ENCODE peak calls at places on chromosomes 13 and 19, in five cellular contexts. K is IMR-90, L is SK-N-SH, I is A549, V is H1. E is an unnamed sample.

GRCh38 chr19:33557720-33558119 is 36.1 kb upstream of the PEPD start:
- DNase-seq in K (no peak), I (no peak), L (no peak), V (no peak), E (no peak)

GRCh38 chr13:94236876-94237275 is 242.6 kb downstream of the DCT start:
- DNase-seq in K (no peak), L (no peak), V (no peak), I (no peak), E (no peak)

GRCh38 chr19:33618884-33619283 is 2.9 kb upstream of the CHST8 start:
- DNase-seq in K (no peak), I (no peak), L (no peak), V (no peak), E (no peak)

GRCh38 chr13:31909889-31910551 is 121.6 kb upstream of the FRY start:
- DNase-seq in I (peak), K (peak), V (no peak), L (peak), E (peak)

GRCh38 chr19:40398417-40399056 is 8.6 kb upstream of the HIPK4 start:
- DNase-seq in V (peak), K (no peak), L (peak), I (peak), E (peak)

GRCh38 chr19:2602391-2603181 is 99.9 kb downstream of the GNG7 start:
- DNase-seq in K (peak), I (no peak), V (peak), L (peak), E (no peak)

GRCh38 chr13:111902726-111903125 is 164.2 kb upstream of the SOX1 start:
- DNase-seq in I (no peak), K (no peak), L (no peak), V (no peak), E (no peak)

GRCh38 chr13:95607363-95607762 is 37.1 kb downstream of the DZIP1 start:
- DNase-seq in I (peak), L (no peak), V (no peak), K (peak), E (no peak)

GRCh38 chr19:8702350-8702749 is 3.8 kb upstream of the ACTL9 start:
- DNase-seq in I (no peak), V (no peak), L (no peak), K (no peak), E (peak)

GRCh38 chr19:55552206-55552605 is 6.9 kb upstream of the SBK3 start:
- DNase-seq in I (no peak), V (no peak), L (no peak), K (no peak), E (no peak)

GRCh38 chr13:41533676-41534075 is 76.3 kb downstream of the RGCC start:
- DNase-seq in V (no peak), L (no peak), I (no peak), K (no peak), E (no peak)

GRCh38 chr19:51729781-51730180 is 6.0 kb upstream of the HAS1 start:
- DNase-seq in L (no peak), V (no peak), I (no peak), K (no peak), E (no peak)

GRCh38 chr19:13493516-13494310 is 12.6 kb downstream of the CACNA1A start:
- DNase-seq in I (no peak), L (no peak), V (no peak), K (peak), E (no peak)

GRCh38 chr19:33134571-33135041 is 2.7 kb downstream of the WDR88 start:
- DNase-seq in I (no peak), K (no peak), V (peak), L (peak), E (peak)

GRCh38 chr13:98570929-98571372 is 6.0 kb downstream of the STK24 start:
- DNase-seq in I (no peak), V (no peak), L (no peak), K (no peak), E (no peak)

GRCh38 chr13:79491715-79492114 is 10.8 kb downstream of the NDFIP2 start:
- DNase-seq in I (peak), V (no peak), L (no peak), K (peak), E (no peak)

GRCh38 chr13:24459234-24459633 is 53.3 kb downstream of the PARP4 start:
- DNase-seq in K (peak), V (no peak), L (no peak), I (no peak), E (no peak)

GRCh38 chr13:94712812-94713555 is 639 bp upstream of the SOX21 start:
- DNase-seq in K (peak), V (peak), L (peak), I (peak), E (no peak)

GRCh38 chr19:47598407-47599349 is 10.3 kb upstream of the BICRA start:
- DNase-seq in K (peak), I (peak), L (no peak), V (peak), E (no peak)

GRCh38 chr19:5342573-5343201 is 2.1 kb upstream of the PTPRS start:
- DNase-seq in V (no peak), I (no peak), K (no peak), L (no peak), E (no peak)

GRCh38 chr19:46271488-46272197 is 25.2 kb upstream of the HIF3A start:
- DNase-seq in I (peak), K (peak), V (no peak), L (no peak), E (no peak)

GRCh38 chr13:40910324-40911050 is 108.6 kb downstream of the ELF1 start:
- DNase-seq in V (no peak), K (peak), L (no peak), I (no peak), E (no peak)

DNA sequence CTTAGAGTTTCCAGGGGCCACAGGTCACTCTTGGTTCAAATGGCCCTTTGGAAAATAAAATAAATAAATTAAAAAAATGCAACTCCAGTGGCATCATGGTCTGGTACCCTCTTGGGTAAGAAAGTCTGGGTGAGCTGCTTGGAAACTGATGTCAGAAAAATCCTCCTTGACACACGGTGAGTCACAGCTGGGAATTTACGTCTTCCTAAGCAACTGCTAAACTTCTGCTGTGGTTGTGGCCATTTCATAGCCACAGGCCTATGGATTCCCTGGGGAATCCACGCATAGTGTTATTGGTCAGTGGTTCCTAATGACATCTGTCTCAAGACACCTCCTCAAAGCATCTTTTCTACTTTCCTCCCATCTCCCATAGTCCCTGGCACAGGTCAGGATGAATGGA is 220.8 kb downstream of the COG6 start:
- DNase-seq in L (no peak), I (peak), K (peak), V (no peak), E (no peak)
- TF ChIP-seq RFX5 in L (no peak), I (no peak), K (no peak), V (no peak), E (no peak)

DNA sequence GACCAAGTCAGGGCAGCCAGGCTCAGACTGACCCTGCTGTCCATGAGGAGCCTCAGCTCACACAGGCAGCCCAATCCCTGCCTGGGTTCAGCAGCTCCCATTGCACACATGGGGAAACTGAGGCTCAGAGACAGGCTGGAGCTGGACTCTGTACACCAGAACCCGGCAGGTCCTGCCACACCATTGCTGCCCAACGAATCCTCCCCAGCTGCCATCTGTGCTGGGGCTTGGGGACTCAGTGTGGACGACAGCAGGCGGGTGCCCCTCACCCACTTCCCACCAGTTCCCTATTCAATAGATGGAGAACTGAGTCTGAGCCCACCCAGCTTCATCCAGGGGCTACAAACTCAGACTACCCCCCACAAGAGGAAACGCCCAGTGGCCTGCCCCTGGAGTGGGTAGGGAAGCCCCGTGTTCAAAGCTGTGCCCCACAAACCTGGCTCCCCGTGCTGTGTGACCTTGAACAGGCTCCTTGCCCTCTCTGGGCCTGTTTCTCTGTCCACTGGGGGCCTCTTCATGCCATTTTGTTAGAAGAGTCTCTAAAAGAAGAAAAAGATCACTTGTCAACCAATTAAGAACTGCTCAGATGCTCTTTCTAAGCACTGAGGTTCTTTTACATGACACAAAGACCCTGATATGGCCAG is 50.8 kb downstream of the AP1M1 start:
- DNase-seq in L (no peak), V (no peak), K (no peak), I (no peak), E (no peak)
- TF ChIP-seq RFX5 in L (no peak), V (no peak), K (no peak), I (no peak), E (no peak)

GRCh38 chr13:109253316-109253715 is 533.1 kb downstream of the IRS2 start:
- DNase-seq in L (no peak), K (no peak), I (no peak), V (no peak), E (no peak)

GRCh38 chr13:109249780-109250528 is 536.4 kb downstream of the IRS2 start:
- DNase-seq in K (no peak), L (no peak), V (no peak), I (no peak), E (no peak)

GRCh38 chr13:109255457-109255856 is 530.9 kb downstream of the IRS2 start:
- DNase-seq in V (no peak), K (no peak), L (no peak), I (no peak), E (no peak)

GRCh38 chr13:109254271-109254670 is 532.1 kb downstream of the IRS2 start:
- DNase-seq in V (no peak), I (no peak), L (no peak), K (no peak), E (no peak)

DNA sequence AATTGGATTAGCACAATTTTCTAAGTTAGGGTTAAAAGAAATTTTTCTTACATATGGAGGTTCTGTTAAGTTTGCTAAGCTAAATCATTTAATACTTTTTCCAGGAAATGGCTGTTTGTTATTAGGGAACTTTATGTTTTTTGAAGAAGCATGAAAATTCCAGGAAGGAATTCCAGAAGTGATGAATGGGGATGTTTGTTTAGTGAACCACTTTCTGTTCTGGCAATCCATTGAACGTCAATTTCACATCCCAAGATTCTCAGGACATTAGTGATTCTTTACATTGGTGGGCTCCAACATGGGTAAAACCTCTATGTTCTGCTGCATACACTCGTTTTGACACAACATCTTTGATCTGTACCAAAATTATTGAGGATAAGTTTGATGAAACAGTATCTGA is 534.4 kb downstream of the IRS2 start:
- DNase-seq in K (no peak), I (no peak), L (no peak), V (no peak), E (no peak)
- TF ChIP-seq RFX5 in K (no peak), I (no peak), L (no peak), V (no peak), E (no peak)

GRCh38 chr19:6431891-6432290 is 1.7 kb downstream of the SLC25A41 start:
- DNase-seq in L (no peak), I (no peak), V (no peak), K (no peak), E (no peak)
- TF ChIP-seq RFX5 in L (no peak), I (no peak), V (no peak), K (no peak), E (no peak)

GRCh38 chr13:76597868-76598267 is 288.3 kb downstream of the KCTD12 start:
- DNase-seq in L (no peak), I (no peak), V (no peak), K (no peak), E (no peak)
- TF ChIP-seq RFX5 in L (no peak), I (no peak), V (no peak), K (no peak), E (no peak)

GRCh38 chr19:11577451-11578341 is at the start of gene ACP5:
- DNase-seq in I (no peak), V (peak), L (peak), K (no peak), E (no peak)
- TF ChIP-seq RFX5 in I (no peak), V (no peak), L (no peak), K (no peak), E (no peak)

DNA sequence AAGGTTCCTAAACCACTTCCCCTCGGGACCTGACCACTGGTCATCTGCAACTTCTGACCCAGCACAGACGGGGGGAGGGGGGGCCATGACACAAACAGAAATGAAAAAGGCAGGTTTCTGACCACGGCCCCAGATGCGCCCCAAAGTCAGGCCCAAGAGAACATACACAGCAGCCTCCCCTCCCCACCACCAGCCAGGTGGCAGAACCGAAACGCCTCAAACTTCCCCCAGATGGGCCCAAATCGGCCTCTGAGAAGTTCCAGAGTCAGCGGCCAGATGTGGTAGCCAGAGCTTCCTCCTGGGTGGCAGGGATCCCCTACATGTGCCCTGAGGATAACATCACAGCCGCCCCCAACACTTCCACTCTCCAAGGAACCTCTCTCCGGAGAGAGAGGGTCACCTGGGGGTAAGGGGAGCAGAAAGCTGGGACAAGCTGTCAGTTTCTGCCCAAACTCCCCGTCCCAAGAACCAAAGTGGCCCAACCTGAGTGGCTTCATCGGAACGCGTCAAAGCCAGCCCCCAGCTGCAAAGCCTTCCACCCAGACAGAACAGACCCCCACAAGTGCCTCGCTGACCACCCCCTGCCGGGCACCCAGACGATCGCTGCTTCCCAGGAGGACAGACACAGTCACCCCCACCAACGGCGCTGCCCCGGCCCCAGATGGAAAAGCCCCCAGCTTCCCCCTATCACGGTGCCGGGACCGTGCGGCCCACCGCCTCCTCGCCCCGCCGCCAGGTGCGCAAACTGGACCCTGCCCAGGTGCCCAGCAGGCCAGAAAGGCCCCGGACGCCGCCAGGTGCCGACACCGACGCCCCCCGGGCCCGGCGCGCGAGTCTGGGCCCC is 800 bp downstream of the ELL start:
- DNase-seq in K (no peak), V (peak), I (no peak), L (no peak), E (peak)
- TF ChIP-seq RFX5 in K (no peak), V (no peak), I (no peak), L (no peak), E (no peak)

DNA sequence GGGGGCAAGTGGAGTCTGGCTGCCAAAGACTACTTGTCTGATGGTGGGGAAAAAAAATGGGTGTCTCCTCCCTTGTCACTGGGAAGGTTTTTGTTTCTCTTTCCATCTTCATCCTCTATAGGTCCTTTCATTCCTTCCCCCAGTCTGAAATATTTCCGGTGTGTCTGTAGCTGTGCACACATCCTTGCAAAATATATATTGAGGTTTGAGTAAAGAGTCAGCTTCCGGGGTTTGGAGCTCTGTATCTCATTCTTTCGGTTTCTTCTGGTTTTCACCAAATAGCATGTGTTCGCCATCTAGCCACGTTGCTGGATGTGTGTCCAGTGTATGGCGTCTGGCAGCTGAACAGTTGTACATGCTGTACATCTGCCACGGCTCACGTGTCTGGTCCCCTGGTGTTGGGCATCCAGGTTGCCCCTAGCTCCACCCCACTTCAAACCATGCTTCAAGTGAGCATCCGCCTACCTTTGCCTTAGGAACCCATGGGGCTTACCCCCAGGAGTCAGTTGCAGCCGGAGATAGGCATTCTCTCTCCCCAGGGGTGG is 142.2 kb downstream of the SIPA1L3 start:
- DNase-seq in K (no peak), V (no peak), L (no peak), I (no peak), E (no peak)
- TF ChIP-seq RFX5 in K (no peak), V (no peak), L (no peak), I (no peak), E (no peak)

GRCh38 chr13:113638173-113638746 is 19.7 kb downstream of the ATP4B start:
- DNase-seq in L (no peak), K (no peak), I (no peak), V (no peak), E (no peak)

GRCh38 chr13:113635709-113636108 is 22.3 kb downstream of the ATP4B start:
- DNase-seq in K (no peak), V (no peak), L (no peak), I (no peak), E (no peak)

GRCh38 chr13:113637262-113638160 is 20.5 kb downstream of the ATP4B start:
- DNase-seq in V (no peak), I (no peak), L (no peak), K (no peak), E (no peak)

GRCh38 chr13:113635048-113635420 is 23.0 kb downstream of the ATP4B start:
- DNase-seq in I (no peak), V (no peak), K (no peak), L (no peak), E (no peak)

GRCh38 chr13:113636266-113636963 is 21.6 kb downstream of the ATP4B start:
- DNase-seq in V (no peak), I (no peak), K (no peak), L (no peak), E (no peak)
- TF ChIP-seq RFX5 in V (no peak), I (no peak), K (no peak), L (no peak), E (no peak)